ENCODE peak calls at places on chromosomes 6 and 20, in seven cellular contexts. X, O, Y, S, N, V and L are unnamed samples.

GRCh38 chr6:113172531-113172966 is 684.6 kb upstream of the MARCKS start:
- DNase-seq in N (no peak), X (no peak), Y (no peak), O (no peak), S (no peak), V (no peak), L (no peak)

GRCh38 chr20:58102744-58103516 is 125.5 kb downstream of the ANKRD60 start:
- DNase-seq in O (peak), N (peak), V (no peak), X (no peak), Y (no peak), S (no peak), L (no peak)

GRCh38 chr6:108127826-108128225 is 38.0 kb upstream of the NR2E1 start:
- DNase-seq in N (peak), Y (no peak), S (no peak), V (no peak), O (no peak), X (no peak), L (no peak)

GRCh38 chr6:148055410-148055809 is 287.2 kb upstream of the SASH1 start:
- DNase-seq in V (no peak), X (no peak), S (no peak), Y (no peak), O (no peak), N (no peak), L (no peak)

GRCh38 chr20:55919319-55919718 is 86.0 kb downstream of the CBLN4 start:
- DNase-seq in Y (no peak), X (no peak), V (no peak), S (no peak), O (no peak), N (no peak), L (no peak)

GRCh38 chr6:157229733-157230132 is 93.6 kb downstream of the TMEM242 start:
- DNase-seq in X (peak), Y (no peak), S (no peak), V (no peak), O (no peak), N (no peak), L (no peak)

GRCh38 chr6:108596947-108597346 is 36.2 kb downstream of the FOXO3 start:
- DNase-seq in O (no peak), Y (no peak), X (no peak), V (no peak), S (no peak), N (no peak), L (no peak)

GRCh38 chr6:113755449-113756289 is 101.5 kb upstream of the MARCKS start:
- DNase-seq in X (no peak), S (no peak), Y (no peak), O (no peak), N (no peak), V (no peak), L (no peak)

GRCh38 chr20:62437985-62438384 is 10.6 kb upstream of the RBBP8NL start:
- DNase-seq in X (peak), V (no peak), O (no peak), N (no peak), S (no peak), Y (no peak), L (no peak)

GRCh38 chr20:45429618-45430017 is 13.7 kb downstream of the PIGT start:
- DNase-seq in X (no peak), V (no peak), O (no peak), Y (no peak), N (no peak), S (no peak), L (no peak)

GRCh38 chr6:163662604-163663225 is 248.2 kb downstream of the QKI start:
- DNase-seq in V (no peak), Y (no peak), N (no peak), O (no peak), X (no peak), S (no peak), L (no peak)

GRCh38 chr20:32479012-32479411 is 106.1 kb downstream of the NOL4L start:
- DNase-seq in X (peak), V (no peak), S (no peak), Y (no peak), O (no peak), N (no peak), L (no peak)

GRCh38 chr6:111338843-111339242 is 144.2 kb downstream of the REV3L start:
- DNase-seq in V (no peak), N (no peak), Y (no peak), S (no peak), O (no peak), X (no peak), L (no peak)

GRCh38 chr6:15322781-15323536 is 77.1 kb downstream of the JARID2 start:
- DNase-seq in O (peak), S (no peak), V (no peak), N (peak), X (no peak), Y (no peak), L (no peak)

GRCh38 chr20:15740046-15740775 is 833.0 kb downstream of the KIF16B start:
- DNase-seq in N (no peak), S (no peak), O (no peak), V (no peak), Y (no peak), X (no peak), L (no peak)

GRCh38 chr20:15930324-15931305 is 642.6 kb downstream of the KIF16B start:
- DNase-seq in S (no peak), X (no peak), O (peak), N (peak), Y (peak), V (no peak), L (no peak)

GRCh38 chr6:149450679-149451360 is 34.0 kb downstream of the ZC3H12D start:
- DNase-seq in S (no peak), N (peak), Y (peak), X (peak), V (no peak), O (no peak), L (no peak)

GRCh38 chr6:112014483-112014882 is 39.4 kb upstream of the CCN6 start:
- DNase-seq in N (peak), X (no peak), V (no peak), O (peak), S (no peak), Y (no peak), L (no peak)